ENCODE peak calls at places on chromosomes 16 and 17, in eight cellular contexts. Q, I, H, X, U, Y, A and T are unnamed samples.

GRCh38 chr16:4733747-4734062 is 366 bp downstream of the ANKS3 start:
- DNase-seq in Q (no peak), I (no peak), A (no peak), Y (no peak), X (no peak), H (no peak), U (peak; percentile 50), T (no peak)

GRCh38 chr16:11328172-11329079 is 16.8 kb upstream of the RMI2 start:
- DNase-seq in Y (no peak), A (peak; percentile 79), X (peak; percentile 92), H (peak; percentile 95), U (peak; percentile 78), I (peak; percentile 62), Q (peak; percentile 45), T (peak; percentile 73)

GRCh38 chr17:3890082-3890892 is 2.6 kb downstream of the CAMKK1 start:
- DNase-seq in U (no peak), Y (no peak), Q (peak; percentile 84), A (peak; percentile 78), X (peak; percentile 93), H (no peak), I (no peak), T (no peak)

GRCh38 chr17:73250851-73251640 is 10.6 kb downstream of the CPSF4L start:
- DNase-seq in Q (no peak), H (no peak), A (no peak), I (no peak), U (no peak), Y (no peak), X (no peak), T (no peak)

GRCh38 chr17:79066963-79067362 is 7.7 kb upstream of the ENGASE start:
- DNase-seq in X (no peak), H (no peak), Q (no peak), A (no peak), U (no peak), Y (no peak), I (no peak), T (no peak)

GRCh38 chr16:35102780-35103403 is 1643.5 kb downstream of the TP53TG3F start:
- DNase-seq in Y (no peak), X (no peak), H (no peak), U (no peak), A (no peak), I (no peak), Q (no peak), T (peak; percentile 16)

GRCh38 chr17:63305857-63306256 is 140.2 kb downstream of the CYB561 start:
- DNase-seq in I (no peak), U (no peak), X (no peak), H (no peak), A (no peak), Q (no peak), Y (no peak), T (no peak)

GRCh38 chr16:57316390-57317017 is 32.0 kb upstream of the PLLP start:
- DNase-seq in X (no peak), U (no peak), I (no peak), Q (no peak), A (no peak), H (no peak), Y (no peak), T (no peak)

GRCh38 chr17:36641877-36642845 is 40.8 kb downstream of the MRM1 start:
- DNase-seq in H (no peak), I (no peak), Y (no peak), U (peak; percentile 47), Q (no peak), A (no peak), X (no peak), T (no peak)

GRCh38 chr16:87541004-87541881 is 48.4 kb upstream of the ZCCHC14 start:
- DNase-seq in Y (no peak), I (no peak), H (no peak), U (peak; percentile 34), Q (no peak), A (peak; percentile 63), X (no peak), T (no peak)

GRCh38 chr16:89020925-89021595 is 44.1 kb upstream of the CBFA2T3 start:
- DNase-seq in A (no peak), Q (no peak), U (no peak), I (no peak), H (no peak), X (peak; percentile 33), Y (peak; percentile 2), T (no peak)

GRCh38 chr17:2106308-2106707 is 51.4 kb downstream of the HIC1 start:
- DNase-seq in H (no peak), X (no peak), Q (no peak), U (no peak), A (no peak), I (no peak), Y (no peak), T (no peak)

GRCh38 chr17:65518256-65518655 is 43.2 kb downstream of the AXIN2 start:
- DNase-seq in H (no peak), A (no peak), Q (no peak), X (no peak), U (no peak), I (no peak), Y (no peak), T (no peak)

GRCh38 chr17:48483471-48484131 is 47.2 kb downstream of the HOXB1 start:
- DNase-seq in Y (no peak), A (no peak), Q (no peak), X (peak; percentile 86), H (no peak), U (no peak), I (no peak), T (no peak)

GRCh38 chr17:18916816-18917496 is 35.0 kb upstream of the SLC5A10 start:
- DNase-seq in Y (no peak), A (no peak), I (no peak), U (no peak), Q (no peak), X (no peak), H (no peak), T (no peak)

GRCh38 chr17:18920911-18921441 is 31.0 kb upstream of the SLC5A10 start:
- DNase-seq in I (no peak), A (no peak), H (no peak), U (no peak), Q (no peak), Y (no peak), X (peak; percentile 6), T (no peak)

GRCh38 chr17:18919963-18920362 is 32.0 kb upstream of the SLC5A10 start:
- DNase-seq in U (no peak), I (no peak), H (no peak), Q (no peak), Y (no peak), X (peak; percentile 45), A (no peak), T (no peak)

GRCh38 chr17:18921485-18921884 is 30.5 kb upstream of the SLC5A10 start:
- DNase-seq in H (no peak), I (no peak), A (no peak), U (no peak), X (no peak), Q (no peak), Y (no peak), T (no peak)

DNA sequence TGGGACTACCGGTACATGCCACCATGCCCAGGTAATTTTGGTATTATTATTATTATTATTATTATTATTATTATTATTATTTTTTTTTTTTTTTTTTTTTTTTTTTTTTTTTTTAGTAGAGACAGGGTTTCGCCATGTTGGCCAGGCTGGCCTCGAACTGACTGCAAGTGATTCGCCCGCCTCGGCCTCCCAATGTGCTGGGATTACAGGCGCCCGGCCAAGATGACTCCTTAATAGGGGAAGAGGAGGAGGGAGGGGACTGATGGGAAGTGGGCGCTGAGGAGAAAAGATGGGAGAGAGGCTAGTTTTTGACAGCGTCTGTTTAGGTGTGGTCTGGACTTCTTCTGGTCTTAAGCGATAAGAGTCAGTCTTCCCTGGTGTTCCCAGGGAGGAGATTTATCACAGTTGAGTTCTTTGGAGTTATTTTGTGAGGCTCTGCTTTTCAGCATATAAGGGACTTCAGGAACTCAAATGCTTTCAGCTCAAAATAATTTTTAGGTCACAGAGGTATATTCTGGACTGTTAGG is 34.4 kb upstream of the SLC5A10 start:
- DNase-seq in Q (no peak), H (no peak), Y (no peak), U (no peak), X (peak; percentile 55), A (no peak), I (no peak), T (no peak)
- H3K4me1 ChIP-seq in Q (peaks cover 21% of the 10 kb centered on the region), H (peaks cover 17% of the 10 kb centered on the region), Y (peaks cover 9% of the 10 kb centered on the region), U (peaks cover 3% of the 10 kb centered on the region), X (peaks cover 10% of the 10 kb centered on the region), A (peaks cover 3% of the 10 kb centered on the region), I (no peaks in the 10 kb centered on the region), T (peaks cover 8% of the 10 kb centered on the region)

GRCh38 chr16:84614914-84615813 is 2.7 kb downstream of the COTL1 start:
- DNase-seq in Q (no peak), U (no peak), Y (no peak), X (peak; percentile 45), H (no peak), A (no peak), I (no peak), T (no peak)

GRCh38 chr16:84613408-84614071 is 4.3 kb downstream of the COTL1 start:
- DNase-seq in X (peak; percentile 46), A (no peak), H (no peak), U (no peak), Y (no peak), I (no peak), Q (no peak), T (no peak)

GRCh38 chr16:84612686-84613085 is 5.2 kb downstream of the COTL1 start:
- DNase-seq in Q (no peak), Y (no peak), X (peak; percentile 35), I (no peak), U (no peak), H (no peak), A (no peak), T (no peak)

GRCh38 chr16:84616515-84616914 is 1.4 kb downstream of the COTL1 start:
- DNase-seq in I (no peak), Q (no peak), A (no peak), X (peak; percentile 45), H (no peak), U (peak; percentile 40), Y (no peak), T (no peak)

GRCh38 chr16:84614075-84614474 is 3.8 kb downstream of the COTL1 start:
- DNase-seq in Y (no peak), Q (no peak), H (no peak), U (no peak), X (peak; percentile 54), I (no peak), A (peak; percentile 61), T (no peak)
- H3K4me1 ChIP-seq in Y (no peaks in the 10 kb centered on the region), Q (peaks cover 14% of the 10 kb centered on the region), H (peaks cover 39% of the 10 kb centered on the region), U (peaks cover 7% of the 10 kb centered on the region), X (peaks cover 26% of the 10 kb centered on the region), I (peaks cover 30% of the 10 kb centered on the region), A (peaks cover 27% of the 10 kb centered on the region), T (peaks cover 18% of the 10 kb centered on the region)

GRCh38 chr16:66224636-66225035 is 141.9 kb upstream of the CDH5 start:
- DNase-seq in Q (no peak), Y (no peak), I (peak; percentile 32), H (no peak), U (no peak), A (no peak), X (no peak), T (peak; percentile 2)
- H3K4me1 ChIP-seq in Q (no peaks in the 10 kb centered on the region), Y (no peaks in the 10 kb centered on the region), I (peaks cover 9% of the 10 kb centered on the region), H (no peaks in the 10 kb centered on the region), U (no peaks in the 10 kb centered on the region), A (peaks cover 5% of the 10 kb centered on the region), X (no peaks in the 10 kb centered on the region), T (no peaks in the 10 kb centered on the region)

DNA sequence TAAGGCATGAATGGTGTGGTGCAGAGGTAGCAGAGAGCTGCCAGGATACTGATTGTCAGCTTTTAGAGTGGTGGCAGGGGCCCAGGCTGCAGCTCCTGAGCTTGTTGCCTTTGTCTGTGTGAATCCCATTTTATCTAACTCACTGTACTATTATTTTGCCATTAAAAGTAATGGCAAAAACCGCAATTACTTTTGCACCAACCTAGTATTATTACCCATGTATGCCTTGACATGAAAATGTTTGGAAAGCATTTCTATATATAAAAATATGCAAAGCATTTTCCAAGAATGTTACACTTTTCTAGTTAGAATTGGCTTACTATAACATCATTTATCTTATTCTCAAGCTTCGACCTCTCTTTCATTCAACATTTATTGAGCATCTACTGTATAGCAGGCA is 308.1 kb upstream of the MYOCD start:
- DNase-seq in I (no peak), Q (no peak), H (no peak), X (no peak), Y (no peak), U (no peak), A (no peak), T (no peak)
- H3K4me1 ChIP-seq in I (no peaks in the 10 kb centered on the region), Q (no peaks in the 10 kb centered on the region), H (peaks cover 10% of the 10 kb centered on the region), X (no peaks in the 10 kb centered on the region), Y (no peaks in the 10 kb centered on the region), U (no peaks in the 10 kb centered on the region), A (peaks cover 11% of the 10 kb centered on the region), T (no peaks in the 10 kb centered on the region)